ENCODE peak calls at places on chromosomes 11 and 22, in nine cellular contexts. One of them, this sample, is unnamed.

GRCh38 chr11:104148074-104148473 is 15.9 kb downstream of the PDGFD start:
- DNase-seq in brain microvascular endothelial cell: peak; percentile 12
- DNase-seq in AG09309: peak; percentile 42
- DNase-seq in left ventricle myocardium inferior: no peak
- DNase-seq in psoas muscle: no peak
- DNase-seq in mammary epithelial cell: peak; percentile 67
- DNase-seq in mucosa of descending colon: no peak
- DNase-seq in colonic mucosa: no peak
- DNase-seq in GM23248: peak; percentile 74
- DNase-seq in this sample: peak; percentile 51

GRCh38 chr11:130314184-130314748 is 451 bp downstream of the ZBTB44 start:
- DNase-seq in brain microvascular endothelial cell: peak; percentile 15
- DNase-seq in AG09309: no peak
- DNase-seq in left ventricle myocardium inferior: peak; percentile 60
- DNase-seq in psoas muscle: peak; percentile 81
- DNase-seq in mammary epithelial cell: peak; percentile 70
- DNase-seq in mucosa of descending colon: peak; percentile 83
- DNase-seq in colonic mucosa: peak; percentile 71
- DNase-seq in GM23248: peak; percentile 73
- DNase-seq in this sample: peak; percentile 68

GRCh38 chr11:7965386-7965785 is at the start of gene NLRP10:
- DNase-seq in brain microvascular endothelial cell: peak; percentile 39
- DNase-seq in AG09309: peak; percentile 80
- DNase-seq in left ventricle myocardium inferior: no peak
- DNase-seq in psoas muscle: no peak
- DNase-seq in mammary epithelial cell: peak; percentile 91
- DNase-seq in mucosa of descending colon: no peak
- DNase-seq in colonic mucosa: no peak
- DNase-seq in GM23248: peak; percentile 94
- DNase-seq in this sample: peak; percentile 96

GRCh38 chr11:128341280-128341679 is 246.1 kb downstream of the ETS1 start:
- DNase-seq in brain microvascular endothelial cell: no peak
- DNase-seq in AG09309: no peak
- DNase-seq in left ventricle myocardium inferior: no peak
- DNase-seq in psoas muscle: no peak
- DNase-seq in mammary epithelial cell: no peak
- DNase-seq in mucosa of descending colon: no peak
- DNase-seq in colonic mucosa: no peak
- DNase-seq in GM23248: peak; percentile 25
- DNase-seq in this sample: peak; percentile 61

GRCh38 chr11:7579226-7579825 is 65.5 kb downstream of the PPFIBP2 start:
- DNase-seq in brain microvascular endothelial cell: no peak
- DNase-seq in AG09309: no peak
- DNase-seq in left ventricle myocardium inferior: no peak
- DNase-seq in psoas muscle: no peak
- DNase-seq in mammary epithelial cell: no peak
- DNase-seq in mucosa of descending colon: no peak
- DNase-seq in colonic mucosa: no peak
- DNase-seq in GM23248: peak; percentile 75
- DNase-seq in this sample: no peak

GRCh38 chr22:19122752-19123492 is 710 bp upstream of the DGCR2 start:
- DNase-seq in brain microvascular endothelial cell: no peak
- DNase-seq in AG09309: no peak
- DNase-seq in left ventricle myocardium inferior: no peak
- DNase-seq in psoas muscle: no peak
- DNase-seq in mammary epithelial cell: peak; percentile 21
- DNase-seq in mucosa of descending colon: no peak
- DNase-seq in colonic mucosa: no peak
- DNase-seq in GM23248: peak; percentile 30
- DNase-seq in this sample: no peak

GRCh38 chr22:41842996-41843970 is 10.4 kb downstream of the SREBF2 start:
- DNase-seq in brain microvascular endothelial cell: no peak
- DNase-seq in AG09309: no peak
- DNase-seq in left ventricle myocardium inferior: no peak
- DNase-seq in psoas muscle: no peak
- DNase-seq in mammary epithelial cell: no peak
- DNase-seq in mucosa of descending colon: no peak
- DNase-seq in colonic mucosa: no peak
- DNase-seq in GM23248: no peak
- DNase-seq in this sample: peak; percentile 57

GRCh38 chr11:76629853-76630599 is 40.5 kb downstream of the LRRC32 start:
- DNase-seq in brain microvascular endothelial cell: no peak
- DNase-seq in AG09309: no peak
- DNase-seq in left ventricle myocardium inferior: peak; percentile 75
- DNase-seq in psoas muscle: peak; percentile 82
- DNase-seq in mammary epithelial cell: no peak
- DNase-seq in mucosa of descending colon: peak; percentile 82
- DNase-seq in colonic mucosa: peak; percentile 74
- DNase-seq in GM23248: peak; percentile 53
- DNase-seq in this sample: no peak

GRCh38 chr22:19615867-19616581 is 91.8 kb upstream of the CLDN5 start:
- DNase-seq in brain microvascular endothelial cell: no peak
- DNase-seq in AG09309: no peak
- DNase-seq in left ventricle myocardium inferior: no peak
- DNase-seq in psoas muscle: no peak
- DNase-seq in mammary epithelial cell: no peak
- DNase-seq in mucosa of descending colon: no peak
- DNase-seq in colonic mucosa: no peak
- DNase-seq in GM23248: no peak
- DNase-seq in this sample: no peak

GRCh38 chr11:59769086-59769485 is 13.9 kb downstream of the STX3 start:
- DNase-seq in brain microvascular endothelial cell: no peak
- DNase-seq in AG09309: no peak
- DNase-seq in left ventricle myocardium inferior: no peak
- DNase-seq in psoas muscle: no peak
- DNase-seq in mammary epithelial cell: no peak
- DNase-seq in mucosa of descending colon: no peak
- DNase-seq in colonic mucosa: no peak
- DNase-seq in GM23248: no peak
- DNase-seq in this sample: no peak

GRCh38 chr22:33606495-33606894 is 313.8 kb downstream of the LARGE1 start:
- DNase-seq in brain microvascular endothelial cell: no peak
- DNase-seq in AG09309: no peak
- DNase-seq in left ventricle myocardium inferior: no peak
- DNase-seq in psoas muscle: no peak
- DNase-seq in mammary epithelial cell: no peak
- DNase-seq in mucosa of descending colon: no peak
- DNase-seq in colonic mucosa: no peak
- DNase-seq in GM23248: no peak
- DNase-seq in this sample: no peak

DNA sequence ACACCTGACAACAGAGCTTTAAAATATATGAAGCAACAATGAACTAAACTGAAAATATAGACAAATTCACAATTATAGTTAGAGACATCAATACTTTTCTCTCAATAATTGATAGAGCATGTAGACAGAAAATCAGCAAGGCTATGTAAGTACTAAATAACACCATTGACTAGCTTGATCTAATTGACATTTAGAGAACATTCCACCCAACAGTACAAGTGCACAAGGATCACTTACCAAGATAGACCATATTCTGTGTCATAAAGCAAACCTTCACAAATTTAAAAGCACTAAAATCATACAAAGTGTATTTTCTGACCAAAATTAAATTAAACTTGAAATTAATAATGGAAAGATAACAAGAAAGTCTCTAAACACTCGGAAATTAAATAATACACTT is 562.5 kb downstream of the INSC start:
- DNase-seq in brain microvascular endothelial cell: no peak
- DNase-seq in AG09309: no peak
- DNase-seq in left ventricle myocardium inferior: no peak
- DNase-seq in psoas muscle: no peak
- DNase-seq in mammary epithelial cell: no peak
- DNase-seq in mucosa of descending colon: no peak
- DNase-seq in colonic mucosa: no peak
- DNase-seq in GM23248: no peak
- DNase-seq in this sample: no peak
- H3K4me3 ChIP-seq in brain microvascular endothelial cell: no peak overlapping the region
- H3K4me3 ChIP-seq in AG09309: no peak overlapping the region
- H3K4me3 ChIP-seq in left ventricle myocardium inferior: no peak overlapping the region
- H3K4me3 ChIP-seq in psoas muscle: no peak overlapping the region
- H3K4me3 ChIP-seq in mammary epithelial cell: no peak overlapping the region
- H3K4me3 ChIP-seq in mucosa of descending colon: no peak overlapping the region
- H3K4me3 ChIP-seq in colonic mucosa: no peak overlapping the region
- H3K4me3 ChIP-seq in GM23248: no peak overlapping the region
- H3K4me3 ChIP-seq in this sample: no peak overlapping the region

GRCh38 chr22:45584121-45584570 is 81.5 kb downstream of the FBLN1 start:
- DNase-seq in brain microvascular endothelial cell: no peak
- DNase-seq in AG09309: peak; percentile 60
- DNase-seq in left ventricle myocardium inferior: no peak
- DNase-seq in psoas muscle: peak; percentile 8
- DNase-seq in mammary epithelial cell: no peak
- DNase-seq in mucosa of descending colon: no peak
- DNase-seq in colonic mucosa: no peak
- DNase-seq in GM23248: peak; percentile 53
- DNase-seq in this sample: no peak
- H3K4me3 ChIP-seq in brain microvascular endothelial cell: no peak overlapping the region
- H3K4me3 ChIP-seq in AG09309: no peak overlapping the region
- H3K4me3 ChIP-seq in left ventricle myocardium inferior: no peak overlapping the region
- H3K4me3 ChIP-seq in psoas muscle: no peak overlapping the region
- H3K4me3 ChIP-seq in mammary epithelial cell: no peak overlapping the region
- H3K4me3 ChIP-seq in mucosa of descending colon: no peak overlapping the region
- H3K4me3 ChIP-seq in colonic mucosa: no peak overlapping the region
- H3K4me3 ChIP-seq in GM23248: no peak overlapping the region
- H3K4me3 ChIP-seq in this sample: no peak overlapping the region

GRCh38 chr11:30017467-30017895 is 651 bp upstream of the KCNA4 start:
- DNase-seq in brain microvascular endothelial cell: no peak
- DNase-seq in AG09309: no peak
- DNase-seq in left ventricle myocardium inferior: no peak
- DNase-seq in psoas muscle: no peak
- DNase-seq in mammary epithelial cell: no peak
- DNase-seq in mucosa of descending colon: no peak
- DNase-seq in colonic mucosa: no peak
- DNase-seq in GM23248: no peak
- DNase-seq in this sample: no peak
- H3K4me3 ChIP-seq in brain microvascular endothelial cell: no peak overlapping the region
- H3K4me3 ChIP-seq in AG09309: no peak overlapping the region
- H3K4me3 ChIP-seq in left ventricle myocardium inferior: peak overlapping the region; percentile 70
- H3K4me3 ChIP-seq in psoas muscle: no peak overlapping the region
- H3K4me3 ChIP-seq in mammary epithelial cell: no peak overlapping the region
- H3K4me3 ChIP-seq in mucosa of descending colon: no peak overlapping the region
- H3K4me3 ChIP-seq in colonic mucosa: no peak overlapping the region
- H3K4me3 ChIP-seq in GM23248: no peak overlapping the region
- H3K4me3 ChIP-seq in this sample: no peak overlapping the region

GRCh38 chr11:313787-314547 is at the start of gene IFITM1:
- DNase-seq in brain microvascular endothelial cell: no peak
- DNase-seq in AG09309: peak; percentile 76
- DNase-seq in left ventricle myocardium inferior: no peak
- DNase-seq in psoas muscle: peak; percentile 52
- DNase-seq in mammary epithelial cell: peak; percentile 33
- DNase-seq in mucosa of descending colon: peak; percentile 74
- DNase-seq in colonic mucosa: peak; percentile 62
- DNase-seq in GM23248: peak; percentile 85
- DNase-seq in this sample: peak; percentile 68
- H3K4me3 ChIP-seq in brain microvascular endothelial cell: peak within 1 kb of the TSS; percentile 38
- H3K4me3 ChIP-seq in AG09309: peak within 1 kb of the TSS; percentile 70
- H3K4me3 ChIP-seq in left ventricle myocardium inferior: peak within 1 kb of the TSS; percentile 74
- H3K4me3 ChIP-seq in psoas muscle: peak within 1 kb of the TSS; percentile 67
- H3K4me3 ChIP-seq in mammary epithelial cell: no peak within 1 kb of the TSS
- H3K4me3 ChIP-seq in mucosa of descending colon: peak within 1 kb of the TSS; percentile 26
- H3K4me3 ChIP-seq in colonic mucosa: peak within 1 kb of the TSS; percentile 58
- H3K4me3 ChIP-seq in GM23248: peak within 1 kb of the TSS; percentile 79
- H3K4me3 ChIP-seq in this sample: peak within 1 kb of the TSS; percentile 36

GRCh38 chr22:17083811-17084540 is 824 bp upstream of the IL17RA start:
- DNase-seq in brain microvascular endothelial cell: no peak
- DNase-seq in AG09309: no peak
- DNase-seq in left ventricle myocardium inferior: no peak
- DNase-seq in psoas muscle: peak; percentile 50
- DNase-seq in mammary epithelial cell: no peak
- DNase-seq in mucosa of descending colon: peak; percentile 69
- DNase-seq in colonic mucosa: no peak
- DNase-seq in GM23248: peak; percentile 56
- DNase-seq in this sample: no peak
- H3K4me3 ChIP-seq in brain microvascular endothelial cell: peak overlapping the region; percentile 76
- H3K4me3 ChIP-seq in AG09309: peak overlapping the region; percentile 73
- H3K4me3 ChIP-seq in left ventricle myocardium inferior: peak overlapping the region; percentile 86
- H3K4me3 ChIP-seq in psoas muscle: peak overlapping the region; percentile 82
- H3K4me3 ChIP-seq in mammary epithelial cell: peak overlapping the region; percentile 64
- H3K4me3 ChIP-seq in mucosa of descending colon: no peak overlapping the region
- H3K4me3 ChIP-seq in colonic mucosa: peak overlapping the region; percentile 91
- H3K4me3 ChIP-seq in GM23248: peak overlapping the region; percentile 81
- H3K4me3 ChIP-seq in this sample: peak overlapping the region; percentile 82

GRCh38 chr11:18461909-18462308 is 6.3 kb downstream of the LDHAL6A start:
- DNase-seq in brain microvascular endothelial cell: no peak
- DNase-seq in AG09309: no peak
- DNase-seq in left ventricle myocardium inferior: no peak
- DNase-seq in psoas muscle: no peak
- DNase-seq in mammary epithelial cell: no peak
- DNase-seq in mucosa of descending colon: no peak
- DNase-seq in colonic mucosa: no peak
- DNase-seq in GM23248: no peak
- DNase-seq in this sample: no peak
- H3K4me3 ChIP-seq in brain microvascular endothelial cell: no peak overlapping the region
- H3K4me3 ChIP-seq in AG09309: no peak overlapping the region
- H3K4me3 ChIP-seq in left ventricle myocardium inferior: no peak overlapping the region
- H3K4me3 ChIP-seq in psoas muscle: no peak overlapping the region
- H3K4me3 ChIP-seq in mammary epithelial cell: no peak overlapping the region
- H3K4me3 ChIP-seq in mucosa of descending colon: no peak overlapping the region
- H3K4me3 ChIP-seq in colonic mucosa: no peak overlapping the region
- H3K4me3 ChIP-seq in GM23248: no peak overlapping the region
- H3K4me3 ChIP-seq in this sample: no peak overlapping the region

DNA sequence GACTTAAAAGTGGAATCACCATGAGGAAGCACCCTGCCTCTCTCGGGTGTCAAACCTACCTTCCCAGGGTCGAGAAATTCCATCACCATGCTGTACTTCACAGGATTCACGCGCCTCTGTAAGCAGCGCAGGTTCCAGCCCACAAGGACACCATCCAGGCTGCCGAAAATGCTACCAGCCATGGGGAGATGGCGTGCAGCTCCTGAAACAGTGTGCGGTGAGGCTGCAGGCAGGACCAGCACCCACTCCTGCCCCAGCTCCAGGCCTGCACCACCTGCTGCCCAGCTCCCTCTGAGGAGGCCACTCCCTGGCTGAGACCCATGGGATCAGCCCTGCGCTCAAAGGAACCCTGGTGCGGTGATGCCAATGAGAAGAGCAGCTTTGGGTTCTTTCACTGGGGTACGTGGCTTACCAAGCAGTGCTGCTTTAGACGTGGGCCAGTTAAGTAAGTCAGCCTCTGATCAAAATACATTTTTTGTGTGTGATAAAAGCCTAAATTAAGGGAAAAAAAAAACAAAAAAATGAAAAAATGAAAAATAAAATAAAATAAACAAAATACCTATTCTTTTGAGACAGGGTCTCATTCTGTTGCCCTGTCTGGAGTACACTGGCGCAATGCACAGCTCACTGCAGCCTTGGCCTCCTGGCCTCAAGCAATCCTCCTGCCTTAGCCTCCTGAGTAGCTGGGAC is 115.4 kb downstream of the MED15 start:
- DNase-seq in brain microvascular endothelial cell: no peak
- DNase-seq in AG09309: no peak
- DNase-seq in left ventricle myocardium inferior: no peak
- DNase-seq in psoas muscle: no peak
- DNase-seq in mammary epithelial cell: no peak
- DNase-seq in mucosa of descending colon: no peak
- DNase-seq in colonic mucosa: no peak
- DNase-seq in GM23248: no peak
- DNase-seq in this sample: no peak
- H3K4me3 ChIP-seq in brain microvascular endothelial cell: no peak overlapping the region
- H3K4me3 ChIP-seq in AG09309: no peak overlapping the region
- H3K4me3 ChIP-seq in left ventricle myocardium inferior: no peak overlapping the region
- H3K4me3 ChIP-seq in psoas muscle: no peak overlapping the region
- H3K4me3 ChIP-seq in mammary epithelial cell: no peak overlapping the region
- H3K4me3 ChIP-seq in mucosa of descending colon: no peak overlapping the region
- H3K4me3 ChIP-seq in colonic mucosa: no peak overlapping the region
- H3K4me3 ChIP-seq in GM23248: no peak overlapping the region
- H3K4me3 ChIP-seq in this sample: no peak overlapping the region